ENCODE peak calls at places on chromosomes 2 and 18, in four cellular contexts. S is RWPE1, O is cardiac muscle cell, A is body of pancreas. J is an unnamed sample.

GRCh38 chr2:241860184-241861078 is 1.7 kb upstream of the PDCD1 start:
- DNase-seq in O (no peak), S (no peak), A (peak), J (no peak)

GRCh38 chr2:101197215-101197745 is 46.1 kb upstream of the TBC1D8 start:
- DNase-seq in O (peak), S (no peak), A (no peak), J (no peak)

GRCh38 chr2:36530983-36531354 is 67.0 kb downstream of the FEZ2 start:
- DNase-seq in A (no peak), O (peak), S (no peak), J (no peak)

GRCh38 chr2:46780801-46781445 is 134.7 kb downstream of the MCFD2 start:
- DNase-seq in A (no peak), O (peak), S (no peak), J (no peak)

GRCh38 chr2:168241208-168241607 is 6.2 kb downstream of the STK39 start:
- DNase-seq in A (no peak), S (no peak), O (no peak), J (peak)

GRCh38 chr2:60312618-60313017 is 240.8 kb downstream of the BCL11A start:
- DNase-seq in S (no peak), A (no peak), O (no peak), J (no peak)

GRCh38 chr2:226869371-226869770 is 33.5 kb downstream of the RHBDD1 start:
- DNase-seq in S (no peak), O (peak), A (no peak), J (peak)

GRCh38 chr2:152425765-152426710 is 91.1 kb downstream of the FMNL2 start:
- DNase-seq in O (peak), S (no peak), A (no peak), J (peak)

GRCh38 chr2:26845021-26845420 is 2.9 kb upstream of the DPYSL5 start:
- DNase-seq in O (no peak), S (no peak), A (no peak), J (no peak)

GRCh38 chr2:105378921-105379383 is 19.9 kb downstream of the FHL2 start:
- DNase-seq in S (no peak), A (no peak), O (no peak), J (no peak)

GRCh38 chr2:204706939-204707338 is 161.7 kb downstream of the PARD3B start:
- DNase-seq in A (no peak), S (no peak), O (peak), J (no peak)

GRCh38 chr2:3242747-3243369 is 134.8 kb downstream of the EIPR1 start:
- DNase-seq in A (no peak), S (no peak), O (peak), J (no peak)

GRCh38 chr2:148063633-148064032 is 42.7 kb downstream of the MBD5 start:
- DNase-seq in O (no peak), S (no peak), A (no peak), J (no peak)

GRCh38 chr18:45008694-45009372 is 328.1 kb downstream of the SETBP1 start:
- DNase-seq in O (no peak), A (no peak), S (no peak), J (no peak)

GRCh38 chr2:240820607-240821428 is 799 bp upstream of the KIF1A start:
- DNase-seq in S (no peak), O (no peak), A (no peak), J (no peak)

GRCh38 chr2:223998983-223999382 is 40.1 kb downstream of the SERPINE2 start:
- DNase-seq in O (no peak), S (no peak), A (no peak), J (no peak)

GRCh38 chr18:70411886-70412443 is 123.1 kb downstream of the SOCS6 start:
- DNase-seq in O (peak), A (no peak), S (no peak), J (no peak)

GRCh38 chr18:43665239-43665788 is 388.0 kb upstream of the SYT4 start:
- DNase-seq in A (no peak), O (peak), S (peak), J (peak)

GRCh38 chr2:86622878-86623548 is 652 bp downstream of the RNF103 start:
- DNase-seq in A (peak), O (peak), S (no peak), J (peak)

GRCh38 chr2:228847684-228848083 is 423.4 kb downstream of the PID1 start:
- DNase-seq in O (peak), S (no peak), A (no peak), J (no peak)

GRCh38 chr2:190950566-190950991 is 63.4 kb downstream of the STAT1 start:
- DNase-seq in A (no peak), O (no peak), S (no peak), J (no peak)

GRCh38 chr18:59918320-59918755 is 18.5 kb downstream of the PMAIP1 start:
- DNase-seq in A (no peak), S (peak), O (peak), J (peak)

GRCh38 chr2:108858894-108859293 is 72.3 kb downstream of the CCDC138 start:
- DNase-seq in A (no peak), O (peak), S (no peak), J (peak)

GRCh38 chr2:88658890-88659881 is 31.9 kb upstream of the EIF2AK3 start:
- DNase-seq in O (peak), A (peak), S (peak), J (peak)

GRCh38 chr2:181752301-181752700 is 72.0 kb upstream of the NEUROD1 start:
- DNase-seq in O (peak), A (no peak), S (no peak), J (no peak)

GRCh38 chr2:101545940-101546339 is 71.0 kb upstream of the RFX8 start:
- DNase-seq in A (no peak), S (no peak), O (no peak), J (no peak)

GRCh38 chr18:37484893-37485834 is 80.4 kb downstream of the CELF4 start:
- DNase-seq in O (peak), A (peak), S (no peak), J (peak)
- TF ChIP-seq CTCF in O (peak), A (no peak), S (no peak), J (no peak)

GRCh38 chr18:35588995-35589394 is 7.5 kb downstream of the GALNT1 start:
- DNase-seq in O (no peak), A (no peak), S (no peak), J (peak)
- TF ChIP-seq CTCF in O (no peak), A (no peak), S (no peak), J (no peak)

GRCh38 chr2:163471947-163472346 is 263.9 kb downstream of the FIGN start:
- DNase-seq in A (no peak), S (no peak), O (peak), J (peak)
- TF ChIP-seq CTCF in A (no peak), S (peak), O (peak), J (peak)

DNA sequence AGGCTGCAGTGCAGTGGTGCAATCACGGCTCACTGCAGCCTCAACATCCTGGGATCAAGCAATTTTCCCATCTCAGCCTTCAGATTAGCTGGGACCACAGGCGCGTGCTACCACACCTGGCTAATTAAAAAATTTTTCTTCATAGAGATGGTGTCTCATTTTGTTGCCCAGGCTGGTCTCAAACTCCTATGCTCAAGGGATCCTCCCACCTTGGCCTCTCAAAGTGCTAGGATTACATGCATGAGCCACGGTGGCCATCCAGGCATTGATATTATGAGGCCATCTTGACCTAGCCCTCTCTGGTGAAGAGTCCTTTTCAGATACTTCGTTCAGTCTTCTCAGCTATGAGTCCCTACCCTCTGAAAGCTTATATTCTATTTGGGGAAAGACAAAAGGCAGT is 1.1 kb upstream of the CASP8 start:
- DNase-seq in A (no peak), S (no peak), O (peak), J (no peak)
- TF ChIP-seq CTCF in A (no peak), S (no peak), O (no peak), J (no peak)

GRCh38 chr2:219279151-219279915 is at the start of gene DNAJB2:
- DNase-seq in A (peak), S (peak), O (peak), J (peak)

GRCh38 chr2:219278655-219279150 is 463 bp upstream of the DNAJB2 start:
- DNase-seq in S (no peak), A (no peak), O (no peak), J (no peak)

GRCh38 chr2:219281588-219281987 is 2.4 kb downstream of the DNAJB2 start:
- DNase-seq in A (no peak), S (no peak), O (no peak), J (no peak)

GRCh38 chr2:219280682-219281081 is 1.5 kb downstream of the DNAJB2 start:
- DNase-seq in A (no peak), O (no peak), S (no peak), J (no peak)

DNA sequence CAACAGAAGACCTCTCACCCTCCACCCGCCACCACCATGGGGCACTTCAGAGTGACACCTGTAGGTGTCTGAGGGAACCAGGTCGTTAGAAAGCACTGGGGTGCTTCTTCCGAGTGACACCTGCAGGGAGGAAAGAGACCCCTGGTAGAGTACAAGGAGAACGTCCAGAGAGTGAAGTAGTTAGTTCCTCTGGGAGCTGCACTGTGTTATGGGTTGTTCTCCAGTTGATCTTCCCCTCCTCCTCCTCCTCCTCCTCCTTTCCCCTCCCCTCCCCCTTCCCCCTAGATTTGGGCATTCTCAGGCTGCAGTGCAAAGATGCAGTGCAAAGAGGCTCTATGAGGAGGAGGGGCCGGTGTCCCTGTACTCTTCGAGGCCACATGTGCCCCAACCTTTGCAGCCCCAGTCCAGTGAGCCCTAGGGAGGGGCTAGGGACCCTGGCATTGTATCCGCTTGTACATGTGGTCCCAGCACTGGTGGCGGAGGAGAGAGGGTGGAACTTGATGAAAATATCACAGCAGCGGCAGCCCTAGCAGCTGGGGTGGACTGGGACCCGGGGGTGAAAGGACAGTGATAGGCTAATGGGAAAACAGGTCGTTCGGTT is 850 bp downstream of the DNAJB2 start:
- DNase-seq in A (peak), S (no peak), O (no peak), J (no peak)
- TF ChIP-seq CTCF in A (no peak), S (no peak), O (no peak), J (peak)

DNA sequence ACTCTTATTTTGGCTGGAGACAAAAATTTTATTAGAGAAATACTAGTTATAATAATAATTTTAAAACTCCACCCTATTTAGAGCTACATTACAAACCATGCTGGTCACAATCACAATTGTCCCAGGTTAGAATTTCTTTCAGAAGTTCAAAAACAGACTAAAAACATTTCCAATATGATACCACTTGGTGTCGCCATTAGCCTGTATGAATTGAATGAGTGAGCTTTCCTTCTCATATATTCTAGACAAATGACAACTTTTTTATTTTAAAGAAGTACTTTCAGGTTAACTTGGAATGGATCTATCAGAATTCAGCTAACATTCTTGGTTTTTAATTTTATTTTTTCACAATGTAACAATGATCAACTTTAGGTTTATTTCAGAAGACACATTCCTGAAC is 48.0 kb downstream of the SERPINB8 start:
- DNase-seq in O (peak), S (peak), A (no peak), J (peak)
- TF ChIP-seq CTCF in O (peak), S (peak), A (peak), J (peak)

DNA sequence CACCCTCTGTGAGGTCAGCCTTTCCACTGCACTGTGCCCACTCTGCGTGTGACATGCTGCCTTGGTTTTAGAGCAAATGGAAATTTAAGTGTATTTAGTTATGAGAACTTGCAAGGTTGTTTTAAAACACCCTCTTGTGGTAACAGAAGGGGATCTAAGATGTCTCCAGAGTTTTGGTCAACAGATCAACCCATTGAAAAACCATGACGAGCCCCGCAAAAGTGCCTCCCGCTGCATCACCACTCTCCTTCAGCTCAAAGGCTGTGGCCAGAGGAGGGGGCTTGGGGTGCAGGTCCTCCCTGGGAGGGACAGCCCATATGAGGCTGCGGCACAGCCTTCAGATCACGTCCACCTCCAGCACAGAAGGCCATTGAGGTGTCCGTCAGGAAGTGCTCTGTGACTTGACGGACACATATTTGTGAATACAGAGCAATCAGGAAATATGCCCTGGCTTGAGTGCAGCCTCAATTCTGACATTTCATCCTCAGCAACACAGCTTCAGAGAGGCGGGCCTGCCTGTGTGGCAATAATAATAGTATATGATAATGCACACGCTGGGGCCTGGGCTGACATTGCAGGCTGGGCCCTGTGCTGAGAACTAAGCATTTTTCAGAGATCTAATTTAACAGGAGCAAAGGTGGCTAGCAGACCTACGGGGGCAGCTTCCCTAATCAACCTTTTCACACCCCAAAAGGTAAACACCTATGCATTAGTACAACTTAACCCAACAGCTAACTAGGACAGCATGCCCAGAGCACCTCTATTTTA is 213.9 kb downstream of the ANAPC1 start:
- DNase-seq in A (no peak), O (no peak), S (no peak), J (no peak)
- TF ChIP-seq CTCF in A (no peak), O (no peak), S (no peak), J (no peak)

GRCh38 chr2:218168635-218169462 is 2.1 kb upstream of the CXCR1 start:
- DNase-seq in A (peak), S (peak), O (peak), J (peak)

GRCh38 chr2:218169757-218170546 is 3.2 kb upstream of the CXCR1 start:
- DNase-seq in A (peak), S (no peak), O (peak), J (no peak)

GRCh38 chr2:218168016-218168415 is 1.3 kb upstream of the CXCR1 start:
- DNase-seq in A (no peak), O (no peak), S (no peak), J (peak)

GRCh38 chr2:218162817-218163216 is 3.9 kb downstream of the CXCR1 start:
- DNase-seq in S (no peak), A (no peak), O (no peak), J (peak)

GRCh38 chr2:218166791-218167190 is at the start of gene CXCR1:
- DNase-seq in O (no peak), A (no peak), S (peak), J (peak)
- TF ChIP-seq CTCF in O (no peak), A (no peak), S (no peak), J (peak)

DNA sequence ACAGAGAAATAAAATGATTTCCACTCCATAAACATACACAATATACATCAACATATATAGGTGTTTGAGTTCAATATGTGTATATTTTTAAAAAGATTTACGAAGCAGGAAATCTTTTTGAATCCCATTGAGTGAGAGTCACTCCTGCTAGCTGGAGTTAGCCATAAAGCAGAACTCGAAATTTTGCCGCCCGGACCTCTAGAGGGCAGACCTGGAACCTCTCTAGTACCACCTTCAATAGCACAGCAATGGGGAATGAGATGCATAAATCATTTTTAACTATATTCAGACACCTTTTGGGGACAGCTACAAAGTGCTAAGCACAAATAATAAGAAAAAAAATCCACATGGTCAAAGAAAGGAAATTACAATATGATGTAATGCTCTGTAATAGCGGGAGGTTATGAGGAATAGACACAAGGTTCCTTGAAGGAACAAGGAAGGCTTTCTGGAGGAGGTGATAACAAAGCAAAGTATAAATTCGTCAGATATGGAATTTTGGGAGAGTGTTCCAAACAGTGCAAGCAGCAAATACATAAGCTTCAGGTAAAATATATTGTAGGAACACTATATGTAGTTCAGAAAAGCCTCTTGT is 533.4 kb downstream of the ERBB4 start:
- DNase-seq in A (no peak), O (peak), S (peak), J (peak)
- TF ChIP-seq CTCF in A (no peak), O (peak), S (peak), J (peak)